ENCODE peak calls at places on chromosomes 1 and 21, in four cellular contexts. X is GM12878, J is HepG2, E is K562. A is an unnamed sample.

GRCh38 chr1:232968965-232969364 is 18.6 kb downstream of the NTPCR start:
- DNase-seq in J (no peak), X (no peak), E (no peak), A (no peak)

GRCh38 chr1:154264454-154264853 is 8.0 kb upstream of the HAX1 start:
- DNase-seq in X (no peak), J (no peak), E (no peak), A (no peak)

GRCh38 chr1:63772876-63773275 is 941 bp upstream of the ROR1 start:
- DNase-seq in J (no peak), X (no peak), E (no peak), A (no peak)

GRCh38 chr1:235632538-235633219 is 16.9 kb downstream of the GNG4 start:
- DNase-seq in X (peak), J (no peak), E (no peak), A (no peak)

GRCh38 chr1:117106478-117106877 is 15.1 kb downstream of the TRIM45 start:
- DNase-seq in E (no peak), X (no peak), J (no peak), A (no peak)

GRCh38 chr1:112146201-112146715 is 156.8 kb upstream of the KCND3 start:
- DNase-seq in X (no peak), E (no peak), J (no peak), A (no peak)

GRCh38 chr1:1073743-1074587 is at the start of gene RNF223:
- DNase-seq in J (no peak), X (no peak), E (no peak), A (no peak)

GRCh38 chr21:44272231-44272858 is 10.6 kb upstream of the DNMT3L start:
- DNase-seq in J (no peak), E (no peak), X (no peak), A (no peak)

GRCh38 chr1:115332813-115333608 is 5.0 kb downstream of the NGF start:
- DNase-seq in X (no peak), E (no peak), J (no peak), A (no peak)

GRCh38 chr1:201020647-201021332 is 2.7 kb downstream of the KIF21B start:
- DNase-seq in X (no peak), J (no peak), E (peak), A (peak)

GRCh38 chr1:227417622-227418245 is 99.4 kb upstream of the CDC42BPA start:
- DNase-seq in E (no peak), J (no peak), X (no peak), A (no peak)

GRCh38 chr1:240492832-240493440 is 119.0 kb downstream of the GREM2 start:
- DNase-seq in J (no peak), X (no peak), E (peak), A (peak)

GRCh38 chr1:45569571-45569961 is 14.3 kb upstream of the NASP start:
- DNase-seq in E (no peak), J (no peak), X (no peak), A (no peak)

GRCh38 chr1:175427625-175428024 is 235.0 kb upstream of the KIAA0040 start:
- DNase-seq in X (no peak), J (no peak), E (no peak), A (no peak)

GRCh38 chr1:109047339-109047738 is 5.4 kb upstream of the WDR47 start:
- DNase-seq in X (no peak), J (no peak), E (no peak), A (no peak)

GRCh38 chr1:7669559-7670208 is 101.4 kb upstream of the VAMP3 start:
- DNase-seq in X (no peak), E (peak), J (peak), A (peak)

GRCh38 chr1:163085904-163086268 is 16.7 kb downstream of the RGS4 start:
- DNase-seq in X (no peak), E (no peak), J (no peak), A (no peak)

GRCh38 chr1:110538921-110539320 is 19.9 kb upstream of the KCNA10 start:
- DNase-seq in E (no peak), X (no peak), J (no peak), A (no peak)

GRCh38 chr1:74571493-74571800 is 59.0 kb upstream of the LRRC53 start:
- DNase-seq in J (no peak), E (no peak), X (no peak), A (no peak)

GRCh38 chr1:91011726-91012125 is 10.1 kb downstream of the ZNF644 start:
- DNase-seq in J (no peak), E (no peak), X (no peak), A (no peak)

GRCh38 chr1:8059161-8059622 is 33.1 kb upstream of the ERRFI1 start:
- DNase-seq in E (no peak), X (no peak), J (no peak), A (no peak)

GRCh38 chr1:32939655-32940371 is 24.8 kb downstream of the RNF19B start:
- DNase-seq in X (no peak), E (peak), J (no peak), A (no peak)

GRCh38 chr21:34602061-34602460 is 12.9 kb downstream of the RCAN1 start:
- DNase-seq in E (no peak), X (no peak), J (no peak), A (no peak)

GRCh38 chr21:9837946-9838801 is 683.2 kb upstream of the TPTE start:
- DNase-seq in X (no peak), J (no peak), E (peak), A (no peak)

GRCh38 chr21:46620846-46621245 is 14.6 kb upstream of the PRMT2 start:
- DNase-seq in X (no peak), J (no peak), E (no peak), A (no peak)

GRCh38 chr1:60978421-60979357 is 103.7 kb upstream of the NFIA start:
- DNase-seq in X (peak), J (peak), E (peak), A (peak)

GRCh38 chr1:11064942-11065341 is 5.1 kb upstream of the SRM start:
- DNase-seq in J (no peak), X (no peak), E (no peak), A (no peak)

GRCh38 chr1:11065796-11066195 is 6.0 kb upstream of the SRM start:
- DNase-seq in E (no peak), J (no peak), X (no peak), A (no peak)

GRCh38 chr1:11059990-11060948 is at the start of gene SRM:
- DNase-seq in X (peak), E (peak), J (peak), A (peak)

GRCh38 chr1:11061652-11062365 is 2.0 kb upstream of the SRM start:
- DNase-seq in J (no peak), X (no peak), E (peak), A (no peak)

GRCh38 chr1:11062965-11063401 is 3.2 kb upstream of the SRM start:
- DNase-seq in X (peak), E (no peak), J (no peak), A (no peak)
- TF ChIP-seq BRCA1 in X (no peak), E (no peak), J (no peak), A (no peak)

DNA sequence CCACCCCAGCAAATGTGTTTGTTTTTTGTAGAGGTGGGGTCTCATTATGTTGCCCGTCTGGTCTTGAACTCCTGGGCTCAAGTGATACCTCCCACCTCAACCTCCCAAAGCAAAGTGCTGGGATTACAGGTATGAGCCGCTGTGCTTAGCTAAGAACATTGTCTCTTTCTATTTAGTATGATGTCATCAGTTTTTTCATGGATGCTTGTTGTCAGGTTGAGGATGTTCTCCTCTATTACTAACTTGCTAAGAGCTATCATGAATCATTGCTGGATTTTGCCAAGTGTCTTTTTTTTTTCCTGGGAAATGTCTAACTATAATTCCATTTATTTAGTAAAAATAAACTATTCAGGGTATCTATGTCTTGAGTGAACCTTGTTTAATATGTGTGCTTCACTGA is 19.0 kb upstream of the MPC2 start:
- DNase-seq in E (no peak), J (no peak), X (no peak), A (no peak)
- TF ChIP-seq YY1 in E (no peak), J (no peak), X (no peak), A (no peak)

DNA sequence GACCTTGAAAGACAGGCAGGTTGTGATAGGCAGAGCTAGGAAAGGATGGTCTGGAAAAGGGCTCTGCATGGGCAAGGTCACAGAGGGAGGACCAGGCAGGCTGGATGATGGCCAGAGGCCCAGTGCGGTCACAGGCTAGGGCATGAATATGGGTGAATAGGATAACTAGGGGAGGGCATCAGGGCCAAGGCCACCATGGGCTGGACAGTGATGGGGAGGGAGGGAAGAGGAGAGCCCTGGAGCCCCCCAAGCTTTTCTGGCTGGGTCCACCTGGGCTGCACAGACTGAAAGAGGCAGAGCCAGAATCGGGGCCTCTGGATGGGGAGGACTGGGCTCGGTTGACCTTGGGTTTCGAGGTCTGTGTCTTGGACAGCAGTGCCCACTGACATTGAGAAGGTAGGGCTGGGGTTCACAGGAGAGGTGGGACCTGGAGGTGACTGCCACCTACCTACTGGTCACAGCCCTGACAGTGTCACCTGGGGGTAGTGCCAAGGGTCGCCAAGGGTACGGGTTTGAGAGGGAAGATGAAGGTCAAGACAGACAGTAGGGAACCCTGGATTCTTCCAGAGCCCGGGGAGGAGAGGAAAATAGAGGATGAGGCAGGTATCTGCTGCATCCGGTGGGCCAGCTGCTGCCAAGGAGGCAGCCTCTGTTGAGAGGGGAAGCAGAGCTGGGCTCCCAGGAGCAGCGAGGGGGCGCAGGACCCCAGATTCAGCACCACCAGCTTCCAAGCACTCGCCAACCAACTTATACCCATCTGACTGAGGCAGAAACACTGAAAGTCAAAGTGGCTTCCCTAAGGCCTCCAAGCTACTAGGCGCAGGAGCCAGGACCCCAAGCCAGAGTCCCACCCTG is 6.1 kb upstream of the NPHP4 start:
- DNase-seq in E (no peak), X (no peak), J (no peak), A (no peak)
- TF ChIP-seq BRCA1 in E (no peak), X (no peak), J (no peak), A (no peak)

DNA sequence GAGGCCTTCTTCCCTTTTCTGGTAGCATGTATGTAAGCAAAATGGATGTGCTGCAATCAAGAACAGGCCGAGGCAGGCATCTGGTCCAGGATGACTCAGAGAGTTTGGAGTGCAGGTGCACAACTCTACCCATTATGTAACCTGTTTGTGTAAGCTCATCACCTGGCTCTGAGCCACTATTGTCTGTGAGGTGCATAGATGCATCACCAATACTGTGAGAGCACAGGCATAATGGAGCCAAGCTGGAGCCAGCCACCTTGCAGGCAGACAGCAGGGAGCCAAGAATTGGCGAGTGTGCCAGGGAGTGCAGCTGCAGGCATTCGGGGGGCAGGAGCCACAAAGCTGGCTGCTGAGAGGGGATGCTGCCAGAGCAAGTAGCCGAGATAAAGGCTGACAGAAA is 549.9 kb upstream of the RGS18 start:
- DNase-seq in X (no peak), J (peak), E (no peak), A (no peak)
- TF ChIP-seq YY1 in X (no peak), J (no peak), E (no peak), A (no peak)

DNA sequence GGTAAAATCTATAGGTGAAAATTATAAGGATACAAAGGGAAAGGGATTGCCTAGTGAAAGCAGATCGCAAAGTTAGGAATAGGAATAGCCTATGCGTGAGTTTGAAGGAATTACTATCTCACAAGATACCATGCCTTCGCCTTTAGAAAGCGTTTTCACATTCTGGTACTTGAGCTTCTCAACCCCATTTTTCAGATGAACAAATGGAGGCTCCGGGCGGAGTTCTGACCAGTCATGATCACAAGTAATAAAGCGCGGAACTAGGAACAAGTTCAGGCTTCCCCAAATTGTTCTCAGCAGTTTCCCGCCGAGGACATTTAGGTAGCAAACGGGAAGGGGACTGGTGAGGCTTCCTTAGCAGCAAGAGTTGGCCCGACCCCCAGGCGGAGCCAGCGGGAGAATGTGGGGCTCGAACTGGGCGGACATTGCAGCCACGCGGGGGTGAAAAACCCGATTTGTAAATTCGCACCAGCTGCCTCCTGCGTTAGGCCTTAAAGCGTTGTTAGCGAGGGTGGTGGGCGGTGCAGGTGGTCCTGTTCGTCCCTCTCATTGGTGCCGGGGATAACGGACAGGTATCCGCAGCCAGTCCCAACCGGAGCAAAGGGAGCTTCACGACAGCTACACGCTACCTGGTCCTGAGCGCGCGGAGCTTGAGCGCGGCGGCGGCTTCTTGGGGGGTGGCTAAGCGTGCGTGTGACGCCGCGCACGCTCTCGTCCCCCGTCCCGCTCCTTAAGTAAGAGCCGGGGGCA is 15.4 kb downstream of the SEMA6C start:
- DNase-seq in E (no peak), X (peak), J (no peak), A (peak)
- TF ChIP-seq BRCA1 in E (no peak), X (no peak), J (no peak), A (no peak)

DNA sequence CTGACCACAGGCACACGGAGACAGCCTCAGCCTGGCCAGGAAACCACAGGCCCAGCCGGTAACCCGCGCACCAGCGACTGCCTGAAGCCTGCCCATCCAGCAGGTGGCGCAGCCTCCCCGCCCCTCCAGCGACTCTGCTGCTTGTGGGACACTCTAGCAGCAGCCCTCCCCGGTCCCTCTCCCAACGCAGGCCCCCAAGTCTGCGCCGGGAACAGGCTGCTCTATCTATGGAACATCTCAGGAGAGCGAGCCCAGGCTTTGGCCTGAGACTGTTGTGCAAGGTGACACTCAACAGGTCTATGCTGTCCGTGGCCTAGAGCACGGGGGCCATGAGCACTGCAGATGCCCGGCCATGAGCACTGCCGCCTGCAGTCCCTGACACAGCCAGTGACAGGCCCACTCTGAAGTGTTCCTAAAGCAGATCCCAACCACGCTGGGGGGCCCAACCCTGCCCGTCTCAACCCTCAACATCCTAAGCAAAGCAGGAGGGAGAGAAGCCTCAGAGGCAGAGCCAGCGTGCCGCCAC is 28.4 kb downstream of the WDR4 start:
- DNase-seq in E (peak), J (no peak), X (no peak), A (peak)
- TF ChIP-seq YY1 in E (no peak), J (no peak), X (peak), A (no peak)

DNA sequence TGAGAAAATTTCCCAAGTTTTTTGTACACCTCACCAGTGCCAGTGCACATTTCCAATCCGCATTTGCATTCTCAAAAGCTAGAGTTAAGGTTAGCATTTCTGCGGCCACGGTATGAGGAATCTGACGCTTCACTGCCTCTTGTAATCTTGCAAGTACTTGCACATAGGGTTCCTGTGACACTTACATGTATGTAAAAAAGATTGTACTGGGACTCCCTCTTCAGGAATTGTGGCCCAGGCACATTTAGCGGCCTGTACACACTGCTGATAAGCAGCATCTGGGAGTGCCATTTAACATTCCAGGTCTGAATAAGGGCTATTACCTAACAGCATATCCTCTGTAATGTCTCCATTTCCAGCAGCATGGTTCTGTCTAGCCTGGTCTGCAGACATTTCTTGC is 75.7 kb downstream of the AXDND1 start:
- DNase-seq in J (no peak), E (no peak), X (no peak), A (no peak)
- TF ChIP-seq BRCA1 in J (no peak), E (no peak), X (no peak), A (no peak)